ENCODE peak calls at places on chromosomes 11 and 22, in eight cellular contexts. K is HepG2, H is HL-60, E is GM12891, Q is GM12892, D is K562, T is esophagus muscularis mucosa, B is GM23338. G is an unnamed sample.

GRCh38 chr22:31614781-31615480 is 47.1 kb downstream of the PISD start:
- DNase-seq in E (no peak), B (no peak), Q (no peak), T (no peak), K (no peak), D (no peak), H (no peak), G (no peak)

GRCh38 chr11:130400793-130401483 is 27.5 kb downstream of the ADAMTS8 start:
- DNase-seq in K (no peak), E (no peak), B (no peak), Q (no peak), T (no peak), H (peak; percentile 56), D (no peak), G (no peak)

GRCh38 chr11:101718406-101718805 is 134.6 kb upstream of the TRPC6 start:
- DNase-seq in K (no peak), E (no peak), H (no peak), D (no peak), B (no peak), Q (no peak), T (no peak), G (no peak)

GRCh38 chr11:79263001-79263400 is 177.8 kb downstream of the TENM4 start:
- DNase-seq in B (no peak), T (no peak), E (no peak), H (no peak), D (no peak), Q (no peak), K (no peak), G (peak; percentile 88)

GRCh38 chr11:119371067-119371601 is 10.4 kb downstream of the USP2 start:
- DNase-seq in B (no peak), H (no peak), Q (no peak), K (no peak), T (no peak), E (no peak), D (no peak), G (no peak)

GRCh38 chr11:8822476-8822875 is 88.5 kb upstream of the AKIP1 start:
- DNase-seq in Q (no peak), T (no peak), B (peak; percentile 82), E (no peak), H (no peak), D (no peak), K (no peak), G (no peak)

GRCh38 chr22:45876136-45877035 is 100.6 kb downstream of the WNT7B start:
- DNase-seq in B (no peak), Q (no peak), E (no peak), T (no peak), D (no peak), H (no peak), K (no peak), G (no peak)

GRCh38 chr11:26143553-26144308 is 188.2 kb upstream of the ANO3 start:
- DNase-seq in Q (no peak), K (no peak), E (no peak), D (no peak), B (peak; percentile 27), T (no peak), H (no peak), G (no peak)

GRCh38 chr11:126355926-126356897 is 726 bp downstream of the ST3GAL4 start:
- DNase-seq in B (peak; percentile 57), E (peak; percentile 44), K (peak; percentile 21), D (no peak), Q (no peak), T (no peak), H (peak; percentile 72), G (no peak)

GRCh38 chr22:29306830-29307657 is 594 bp downstream of the GAS2L1 start:
- DNase-seq in H (no peak), T (no peak), K (peak; percentile 39), Q (peak; percentile 37), E (peak; percentile 59), B (peak; percentile 93), D (peak; percentile 82), G (no peak)

GRCh38 chr11:19987243-19987870 is 172.9 kb downstream of the DBX1 start:
- DNase-seq in B (no peak), D (no peak), E (no peak), Q (no peak), H (no peak), T (no peak), K (no peak), G (no peak)

GRCh38 chr11:126282361-126282741 is 542 bp upstream of the TIRAP start:
- DNase-seq in K (peak; percentile 18), B (peak; percentile 74), T (no peak), H (peak; percentile 55), Q (no peak), E (no peak), D (peak; percentile 37), G (no peak)

GRCh38 chr22:49962751-49963646 is 2.4 kb downstream of the PIM3 start:
- DNase-seq in T (no peak), K (no peak), Q (no peak), H (no peak), D (no peak), E (no peak), B (no peak), G (no peak)

GRCh38 chr22:28594784-28595324 is 84.8 kb downstream of the TTC28 start:
- DNase-seq in E (peak; percentile 11), B (peak; percentile 82), D (peak; percentile 14), H (peak; percentile 16), T (no peak), K (peak; percentile 54), Q (no peak), G (no peak)

GRCh38 chr11:58061813-58062212 is 31.1 kb downstream of the OR6Q1 start:
- DNase-seq in K (no peak), E (no peak), H (no peak), B (no peak), T (no peak), D (no peak), Q (no peak), G (no peak)

GRCh38 chr22:42648368-42649260 is 578 bp downstream of the CYB5R3 start:
- DNase-seq in B (no peak), E (no peak), Q (no peak), D (no peak), K (peak; percentile 82), H (peak; percentile 26), T (no peak), G (no peak)

GRCh38 chr11:131471976-131472375 is 101.6 kb downstream of the NTM start:
- DNase-seq in Q (no peak), T (no peak), D (no peak), K (no peak), H (no peak), E (no peak), B (no peak), G (no peak)

GRCh38 chr11:112166561-112166960 is 611 bp upstream of the TEX12 start:
- DNase-seq in Q (no peak), H (no peak), E (no peak), T (no peak), K (peak; percentile 51), D (no peak), B (no peak), G (no peak)

GRCh38 chr11:129815596-129816461 is at the start of gene TMEM45B:
- DNase-seq in D (no peak), K (no peak), H (no peak), B (peak; percentile 67), E (no peak), T (no peak), Q (no peak), G (no peak)

GRCh38 chr22:44685384-44686056 is 16.5 kb upstream of the PRR5 start:
- DNase-seq in D (peak; percentile 66), T (no peak), H (peak; percentile 52), Q (peak; percentile 56), B (peak; percentile 72), K (no peak), E (no peak), G (no peak)

GRCh38 chr11:28715726-28716125 is 607.5 kb downstream of the METTL15 start:
- DNase-seq in Q (no peak), H (no peak), K (no peak), B (peak; percentile 21), E (no peak), T (no peak), D (no peak), G (no peak)

GRCh38 chr11:8779732-8780131 is 97.1 kb downstream of the RPL27A start:
- DNase-seq in H (no peak), K (no peak), B (peak; percentile 51), Q (no peak), D (no peak), T (no peak), E (no peak), G (no peak)

GRCh38 chr11:48167380-48167779 is 49.2 kb upstream of the OR4B1 start:
- DNase-seq in K (no peak), E (no peak), D (no peak), H (no peak), Q (no peak), B (no peak), T (no peak), G (no peak)

DNA sequence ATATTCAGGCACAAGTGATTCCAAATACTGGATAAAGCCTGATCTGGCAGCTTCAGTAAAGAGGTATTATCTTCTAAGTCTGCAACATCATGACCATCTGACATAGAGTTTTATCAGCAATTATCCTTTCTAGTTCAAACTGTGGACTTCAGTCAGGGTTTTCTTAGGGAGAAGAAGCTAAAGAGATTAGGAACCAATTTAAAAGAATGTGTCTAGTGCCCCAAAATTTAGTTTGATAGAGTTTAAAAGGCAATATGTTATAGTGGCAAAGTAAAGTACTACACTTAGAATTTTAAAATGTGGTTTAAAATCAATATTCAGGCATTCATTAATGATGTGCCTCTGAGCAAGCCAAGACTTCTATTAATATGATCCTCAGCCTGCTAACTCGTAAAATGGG is 5.4 kb downstream of the PAK1 start:
- DNase-seq in K (no peak), H (no peak), T (no peak), Q (no peak), D (no peak), B (no peak), E (no peak), G (no peak)
- TF ChIP-seq POLR2AphosphoS5 in K (no peak), H (no peak), T (no peak), Q (no peak), D (no peak), B (no peak), E (no peak), G (no peak)

DNA sequence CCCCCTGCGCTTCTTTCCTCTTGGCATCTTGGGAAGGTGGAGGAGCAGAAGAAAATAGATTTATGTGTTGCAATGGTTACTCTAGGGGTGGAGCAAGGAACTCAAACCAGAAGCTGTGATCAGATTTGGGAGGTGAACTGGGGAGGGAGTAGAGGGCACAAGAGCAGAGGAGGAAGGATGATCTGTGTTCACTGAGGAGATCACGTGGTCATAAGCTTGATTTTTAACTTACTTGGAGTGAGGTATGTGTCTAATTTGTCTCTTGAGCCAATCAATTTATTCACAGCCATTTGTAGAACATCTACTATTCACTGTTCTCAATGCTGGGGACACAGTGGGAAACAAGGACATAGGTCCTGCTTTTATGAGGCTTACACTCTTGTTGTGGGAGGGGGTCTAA is 24.8 kb upstream of the CD82 start:
- DNase-seq in K (no peak), D (no peak), T (no peak), E (no peak), B (no peak), Q (no peak), H (no peak), G (no peak)
- TF ChIP-seq POLR2AphosphoS5 in K (no peak), D (no peak), T (no peak), E (no peak), B (no peak), Q (no peak), H (no peak), G (no peak)

GRCh38 chr22:38570841-38571364 is 920 bp upstream of the DMC1 start:
- DNase-seq in T (no peak), Q (peak; percentile 16), K (no peak), H (peak; percentile 56), D (no peak), E (peak; percentile 25), B (peak; percentile 66), G (no peak)
- TF ChIP-seq POLR2AphosphoS5 in T (peak; percentile 20), Q (no peak), K (no peak), H (no peak), D (no peak), E (no peak), B (no peak), G (no peak)

GRCh38 chr11:13277719-13278619 is at the start of gene BMAL1:
- DNase-seq in D (no peak), E (peak; percentile 38), T (peak; percentile 89), H (peak; percentile 46), B (peak; percentile 59), K (no peak), Q (peak; percentile 34), G (no peak)
- TF ChIP-seq POLR2AphosphoS5 in D (no peak), E (no peak), T (peak; percentile 5), H (no peak), B (no peak), K (no peak), Q (no peak), G (peak; percentile 21)